ENCODE peak calls at places on chromosomes 4 and X, in nine cellular contexts. One of them, this sample, is unnamed.

GRCh38 chrX:104330966-104331365 is 76.2 kb upstream of the ESX1 start:
- DNase-seq in endothelial cell: no peak
- DNase-seq in HTR-8/SVneo: no peak
- DNase-seq in stimulated activated CD8-positive, alpha-beta memory T cell treated with anti-CD3 and anti-CD28 coated beads, Interleukin-7, amount 100 ng/mL, for 48 hours: no peak
- DNase-seq in body of pancreas: no peak
- DNase-seq in suprapubic skin: no peak
- DNase-seq in Caco-2: no peak
- DNase-seq in GM06990: no peak
- DNase-seq in activated CD4-positive, alpha-beta T cell treated with anti-CD3 and anti-CD28 coated beads for 36 hours: no peak
- DNase-seq in this sample: no peak

GRCh38 chrX:257681-258289 is 23.4 kb upstream of the PLCXD1 start:
- DNase-seq in endothelial cell: no peak
- DNase-seq in HTR-8/SVneo: no peak
- DNase-seq in stimulated activated CD8-positive, alpha-beta memory T cell treated with anti-CD3 and anti-CD28 coated beads, Interleukin-7, amount 100 ng/mL, for 48 hours: no peak
- DNase-seq in body of pancreas: no peak
- DNase-seq in suprapubic skin: peak
- DNase-seq in Caco-2: no peak
- DNase-seq in GM06990: no peak
- DNase-seq in activated CD4-positive, alpha-beta T cell treated with anti-CD3 and anti-CD28 coated beads for 36 hours: no peak
- DNase-seq in this sample: no peak

GRCh38 chr4:124499266-124499665 is 213.3 kb downstream of the ANKRD50 start:
- DNase-seq in endothelial cell: no peak
- DNase-seq in HTR-8/SVneo: no peak
- DNase-seq in stimulated activated CD8-positive, alpha-beta memory T cell treated with anti-CD3 and anti-CD28 coated beads, Interleukin-7, amount 100 ng/mL, for 48 hours: no peak
- DNase-seq in body of pancreas: no peak
- DNase-seq in suprapubic skin: no peak
- DNase-seq in Caco-2: no peak
- DNase-seq in GM06990: no peak
- DNase-seq in activated CD4-positive, alpha-beta T cell treated with anti-CD3 and anti-CD28 coated beads for 36 hours: no peak
- DNase-seq in this sample: no peak

GRCh38 chrX:133905305-133905704 is 80.1 kb downstream of the GPC3 start:
- DNase-seq in endothelial cell: no peak
- DNase-seq in HTR-8/SVneo: no peak
- DNase-seq in stimulated activated CD8-positive, alpha-beta memory T cell treated with anti-CD3 and anti-CD28 coated beads, Interleukin-7, amount 100 ng/mL, for 48 hours: no peak
- DNase-seq in body of pancreas: no peak
- DNase-seq in suprapubic skin: no peak
- DNase-seq in Caco-2: no peak
- DNase-seq in GM06990: no peak
- DNase-seq in activated CD4-positive, alpha-beta T cell treated with anti-CD3 and anti-CD28 coated beads for 36 hours: no peak
- DNase-seq in this sample: no peak

GRCh38 chr4:149465941-149466340 is 349.7 kb downstream of the IQCM start:
- DNase-seq in endothelial cell: no peak
- DNase-seq in HTR-8/SVneo: peak
- DNase-seq in stimulated activated CD8-positive, alpha-beta memory T cell treated with anti-CD3 and anti-CD28 coated beads, Interleukin-7, amount 100 ng/mL, for 48 hours: no peak
- DNase-seq in body of pancreas: no peak
- DNase-seq in suprapubic skin: no peak
- DNase-seq in Caco-2: no peak
- DNase-seq in GM06990: no peak
- DNase-seq in activated CD4-positive, alpha-beta T cell treated with anti-CD3 and anti-CD28 coated beads for 36 hours: no peak
- DNase-seq in this sample: no peak

GRCh38 chrX:130626521-130626920 is 224.7 kb downstream of the RBMX2 start:
- DNase-seq in endothelial cell: no peak
- DNase-seq in HTR-8/SVneo: no peak
- DNase-seq in stimulated activated CD8-positive, alpha-beta memory T cell treated with anti-CD3 and anti-CD28 coated beads, Interleukin-7, amount 100 ng/mL, for 48 hours: no peak
- DNase-seq in body of pancreas: no peak
- DNase-seq in suprapubic skin: no peak
- DNase-seq in Caco-2: no peak
- DNase-seq in GM06990: no peak
- DNase-seq in activated CD4-positive, alpha-beta T cell treated with anti-CD3 and anti-CD28 coated beads for 36 hours: no peak
- DNase-seq in this sample: no peak

GRCh38 chr4:7267829-7268228 is 75.5 kb downstream of the SORCS2 start:
- DNase-seq in endothelial cell: no peak
- DNase-seq in HTR-8/SVneo: no peak
- DNase-seq in stimulated activated CD8-positive, alpha-beta memory T cell treated with anti-CD3 and anti-CD28 coated beads, Interleukin-7, amount 100 ng/mL, for 48 hours: no peak
- DNase-seq in body of pancreas: no peak
- DNase-seq in suprapubic skin: no peak
- DNase-seq in Caco-2: no peak
- DNase-seq in GM06990: no peak
- DNase-seq in activated CD4-positive, alpha-beta T cell treated with anti-CD3 and anti-CD28 coated beads for 36 hours: no peak
- DNase-seq in this sample: no peak

GRCh38 chrX:3142259-3143042 is 101.2 kb downstream of the ARSF start:
- DNase-seq in endothelial cell: no peak
- DNase-seq in HTR-8/SVneo: no peak
- DNase-seq in stimulated activated CD8-positive, alpha-beta memory T cell treated with anti-CD3 and anti-CD28 coated beads, Interleukin-7, amount 100 ng/mL, for 48 hours: no peak
- DNase-seq in body of pancreas: no peak
- DNase-seq in suprapubic skin: no peak
- DNase-seq in Caco-2: no peak
- DNase-seq in GM06990: no peak
- DNase-seq in activated CD4-positive, alpha-beta T cell treated with anti-CD3 and anti-CD28 coated beads for 36 hours: no peak
- DNase-seq in this sample: no peak

GRCh38 chr4:123114084-123114914 is 191.9 kb upstream of the NUDT6 start:
- DNase-seq in endothelial cell: no peak
- DNase-seq in HTR-8/SVneo: no peak
- DNase-seq in stimulated activated CD8-positive, alpha-beta memory T cell treated with anti-CD3 and anti-CD28 coated beads, Interleukin-7, amount 100 ng/mL, for 48 hours: no peak
- DNase-seq in body of pancreas: no peak
- DNase-seq in suprapubic skin: no peak
- DNase-seq in Caco-2: peak
- DNase-seq in GM06990: no peak
- DNase-seq in activated CD4-positive, alpha-beta T cell treated with anti-CD3 and anti-CD28 coated beads for 36 hours: no peak
- DNase-seq in this sample: no peak

GRCh38 chr4:38791005-38791404 is 8.2 kb upstream of the TLR10 start:
- DNase-seq in endothelial cell: no peak
- DNase-seq in HTR-8/SVneo: no peak
- DNase-seq in stimulated activated CD8-positive, alpha-beta memory T cell treated with anti-CD3 and anti-CD28 coated beads, Interleukin-7, amount 100 ng/mL, for 48 hours: no peak
- DNase-seq in body of pancreas: no peak
- DNase-seq in suprapubic skin: no peak
- DNase-seq in Caco-2: no peak
- DNase-seq in GM06990: no peak
- DNase-seq in activated CD4-positive, alpha-beta T cell treated with anti-CD3 and anti-CD28 coated beads for 36 hours: no peak
- DNase-seq in this sample: no peak

GRCh38 chr4:52091811-52092210 is 40.7 kb downstream of the SPATA18 start:
- DNase-seq in endothelial cell: no peak
- DNase-seq in HTR-8/SVneo: no peak
- DNase-seq in stimulated activated CD8-positive, alpha-beta memory T cell treated with anti-CD3 and anti-CD28 coated beads, Interleukin-7, amount 100 ng/mL, for 48 hours: no peak
- DNase-seq in body of pancreas: no peak
- DNase-seq in suprapubic skin: no peak
- DNase-seq in Caco-2: no peak
- DNase-seq in GM06990: no peak
- DNase-seq in activated CD4-positive, alpha-beta T cell treated with anti-CD3 and anti-CD28 coated beads for 36 hours: no peak
- DNase-seq in this sample: no peak

GRCh38 chrX:22397566-22397965 is 124.9 kb downstream of the CBLL2 start:
- DNase-seq in endothelial cell: no peak
- DNase-seq in HTR-8/SVneo: no peak
- DNase-seq in stimulated activated CD8-positive, alpha-beta memory T cell treated with anti-CD3 and anti-CD28 coated beads, Interleukin-7, amount 100 ng/mL, for 48 hours: no peak
- DNase-seq in body of pancreas: no peak
- DNase-seq in suprapubic skin: no peak
- DNase-seq in Caco-2: no peak
- DNase-seq in GM06990: no peak
- DNase-seq in activated CD4-positive, alpha-beta T cell treated with anti-CD3 and anti-CD28 coated beads for 36 hours: no peak
- DNase-seq in this sample: no peak

GRCh38 chrX:142977128-142977914 is 48.4 kb upstream of the SPANXN4 start:
- DNase-seq in endothelial cell: no peak
- DNase-seq in HTR-8/SVneo: no peak
- DNase-seq in stimulated activated CD8-positive, alpha-beta memory T cell treated with anti-CD3 and anti-CD28 coated beads, Interleukin-7, amount 100 ng/mL, for 48 hours: no peak
- DNase-seq in body of pancreas: no peak
- DNase-seq in suprapubic skin: no peak
- DNase-seq in Caco-2: no peak
- DNase-seq in GM06990: peak
- DNase-seq in activated CD4-positive, alpha-beta T cell treated with anti-CD3 and anti-CD28 coated beads for 36 hours: no peak
- DNase-seq in this sample: no peak

GRCh38 chrX:130467936-130468335 is 66.1 kb downstream of the RBMX2 start:
- DNase-seq in endothelial cell: no peak
- DNase-seq in HTR-8/SVneo: no peak
- DNase-seq in stimulated activated CD8-positive, alpha-beta memory T cell treated with anti-CD3 and anti-CD28 coated beads, Interleukin-7, amount 100 ng/mL, for 48 hours: no peak
- DNase-seq in body of pancreas: no peak
- DNase-seq in suprapubic skin: no peak
- DNase-seq in Caco-2: no peak
- DNase-seq in GM06990: no peak
- DNase-seq in activated CD4-positive, alpha-beta T cell treated with anti-CD3 and anti-CD28 coated beads for 36 hours: no peak
- DNase-seq in this sample: no peak

GRCh38 chr4:128060130-128060619 is 937 bp upstream of the LARP1B start:
- DNase-seq in endothelial cell: no peak
- DNase-seq in HTR-8/SVneo: no peak
- DNase-seq in stimulated activated CD8-positive, alpha-beta memory T cell treated with anti-CD3 and anti-CD28 coated beads, Interleukin-7, amount 100 ng/mL, for 48 hours: no peak
- DNase-seq in body of pancreas: no peak
- DNase-seq in suprapubic skin: no peak
- DNase-seq in Caco-2: no peak
- DNase-seq in GM06990: no peak
- DNase-seq in activated CD4-positive, alpha-beta T cell treated with anti-CD3 and anti-CD28 coated beads for 36 hours: no peak
- DNase-seq in this sample: peak

This sample was measured in cardiac septum.